ENCODE peak calls at places on chromosome 20, in seven cellular contexts. One of them, this sample, is unnamed.

GRCh38 chr20:25565578-25566157 is 19.7 kb downstream of the NINL start:
- DNase-seq in dermis microvascular lymphatic vessel endothelial cell: no peak
- DNase-seq in kidney epithelial cell: no peak
- DNase-seq in ecto neural progenitor cell: no peak
- DNase-seq in ureter: no peak
- DNase-seq in GM23248: no peak
- DNase-seq in non-pigmented ciliary epithelial cell: no peak
- DNase-seq in this sample: no peak

GRCh38 chr20:41005361-41005729 is 23.3 kb upstream of the TOP1 start:
- DNase-seq in non-pigmented ciliary epithelial cell: peak
- DNase-seq in ureter: peak
- DNase-seq in kidney epithelial cell: peak
- DNase-seq in GM23248: peak
- DNase-seq in ecto neural progenitor cell: no peak
- DNase-seq in dermis microvascular lymphatic vessel endothelial cell: no peak
- DNase-seq in this sample: no peak

GRCh38 chr20:53579266-53579580 is 14.4 kb downstream of the ZNF217 start:
- DNase-seq in kidney epithelial cell: no peak
- DNase-seq in dermis microvascular lymphatic vessel endothelial cell: no peak
- DNase-seq in ecto neural progenitor cell: no peak
- DNase-seq in non-pigmented ciliary epithelial cell: no peak
- DNase-seq in GM23248: no peak
- DNase-seq in ureter: no peak
- DNase-seq in this sample: no peak

GRCh38 chr20:62824476-62825287 is 7.8 kb downstream of the COL9A3 start:
- DNase-seq in kidney epithelial cell: no peak
- DNase-seq in GM23248: peak
- DNase-seq in ureter: no peak
- DNase-seq in dermis microvascular lymphatic vessel endothelial cell: no peak
- DNase-seq in ecto neural progenitor cell: no peak
- DNase-seq in non-pigmented ciliary epithelial cell: no peak
- DNase-seq in this sample: no peak

GRCh38 chr20:7665311-7665863 is 274.9 kb downstream of the HAO1 start:
- DNase-seq in kidney epithelial cell: no peak
- DNase-seq in non-pigmented ciliary epithelial cell: no peak
- DNase-seq in ureter: no peak
- DNase-seq in dermis microvascular lymphatic vessel endothelial cell: no peak
- DNase-seq in ecto neural progenitor cell: no peak
- DNase-seq in GM23248: peak
- DNase-seq in this sample: no peak

GRCh38 chr20:48684501-48685041 is 143.2 kb downstream of the PREX1 start:
- DNase-seq in non-pigmented ciliary epithelial cell: no peak
- DNase-seq in ecto neural progenitor cell: no peak
- DNase-seq in kidney epithelial cell: no peak
- DNase-seq in GM23248: no peak
- DNase-seq in dermis microvascular lymphatic vessel endothelial cell: no peak
- DNase-seq in ureter: no peak
- DNase-seq in this sample: no peak

GRCh38 chr20:45275327-45275726 is 21.0 kb upstream of the SLPI start:
- DNase-seq in GM23248: no peak
- DNase-seq in dermis microvascular lymphatic vessel endothelial cell: no peak
- DNase-seq in non-pigmented ciliary epithelial cell: no peak
- DNase-seq in ecto neural progenitor cell: no peak
- DNase-seq in ureter: no peak
- DNase-seq in kidney epithelial cell: no peak
- DNase-seq in this sample: no peak

GRCh38 chr20:7571521-7572065 is 368.7 kb downstream of the HAO1 start:
- DNase-seq in kidney epithelial cell: no peak
- DNase-seq in non-pigmented ciliary epithelial cell: no peak
- DNase-seq in GM23248: peak
- DNase-seq in dermis microvascular lymphatic vessel endothelial cell: no peak
- DNase-seq in ureter: no peak
- DNase-seq in ecto neural progenitor cell: no peak
- DNase-seq in this sample: no peak

GRCh38 chr20:63177134-63177784 is 38.7 kb downstream of the YTHDF1 start:
- DNase-seq in kidney epithelial cell: no peak
- DNase-seq in dermis microvascular lymphatic vessel endothelial cell: no peak
- DNase-seq in ureter: no peak
- DNase-seq in ecto neural progenitor cell: peak
- DNase-seq in GM23248: peak
- DNase-seq in non-pigmented ciliary epithelial cell: no peak
- DNase-seq in this sample: no peak

GRCh38 chr20:25686081-25687077 is 10.3 kb downstream of the ZNF337 start:
- DNase-seq in ecto neural progenitor cell: no peak
- DNase-seq in non-pigmented ciliary epithelial cell: no peak
- DNase-seq in kidney epithelial cell: no peak
- DNase-seq in ureter: no peak
- DNase-seq in dermis microvascular lymphatic vessel endothelial cell: no peak
- DNase-seq in GM23248: no peak
- DNase-seq in this sample: no peak

GRCh38 chr20:58402305-58402704 is 13.3 kb downstream of the VAPB start:
- DNase-seq in ecto neural progenitor cell: no peak
- DNase-seq in ureter: no peak
- DNase-seq in GM23248: no peak
- DNase-seq in non-pigmented ciliary epithelial cell: no peak
- DNase-seq in dermis microvascular lymphatic vessel endothelial cell: no peak
- DNase-seq in kidney epithelial cell: no peak
- DNase-seq in this sample: no peak

GRCh38 chr20:8535403-8536003 is 403.4 kb downstream of the PLCB1 start:
- DNase-seq in ecto neural progenitor cell: no peak
- DNase-seq in non-pigmented ciliary epithelial cell: no peak
- DNase-seq in kidney epithelial cell: no peak
- DNase-seq in ureter: no peak
- DNase-seq in dermis microvascular lymphatic vessel endothelial cell: no peak
- DNase-seq in GM23248: peak
- DNase-seq in this sample: no peak

GRCh38 chr20:59386819-59387218 is 86.4 kb downstream of the EDN3 start:
- DNase-seq in GM23248: no peak
- DNase-seq in non-pigmented ciliary epithelial cell: no peak
- DNase-seq in dermis microvascular lymphatic vessel endothelial cell: no peak
- DNase-seq in ureter: no peak
- DNase-seq in kidney epithelial cell: no peak
- DNase-seq in ecto neural progenitor cell: no peak
- DNase-seq in this sample: no peak